ENCODE peak calls at places on chromosomes 16 and 17, in four cellular contexts. One of them, this sample, is unnamed.

GRCh38 chr16:85982563-85982939 is 83.6 kb downstream of the IRF8 start:
- DNase-seq in BE2C: no peak
- DNase-seq in LHCN-M2: no peak
- DNase-seq in H54: no peak
- DNase-seq in this sample: no peak

GRCh38 chr17:32875904-32876413 is 965 bp downstream of the MYO1D start:
- DNase-seq in H54: no peak
- DNase-seq in BE2C: no peak
- DNase-seq in LHCN-M2: peak; percentile 19
- DNase-seq in this sample: no peak

GRCh38 chr16:72371307-72372081 is 199.5 kb upstream of the PMFBP1 start:
- DNase-seq in H54: peak; percentile 13
- DNase-seq in LHCN-M2: peak; percentile 59
- DNase-seq in BE2C: peak; percentile 49
- DNase-seq in this sample: no peak

GRCh38 chr17:38761612-38762011 is 9.1 kb downstream of the PSMB3 start:
- DNase-seq in H54: no peak
- DNase-seq in LHCN-M2: peak; percentile 63
- DNase-seq in BE2C: peak; percentile 68
- DNase-seq in this sample: peak; percentile 32

GRCh38 chr17:29653995-29654714 is 31.4 kb upstream of the CORO6 start:
- DNase-seq in H54: no peak
- DNase-seq in BE2C: no peak
- DNase-seq in LHCN-M2: no peak
- DNase-seq in this sample: no peak

GRCh38 chr16:67190448-67191399 is 788 bp upstream of the EXOC3L1 start:
- DNase-seq in H54: no peak
- DNase-seq in LHCN-M2: peak; percentile 75
- DNase-seq in BE2C: no peak
- DNase-seq in this sample: no peak

GRCh38 chr17:57480438-57481196 is 224.3 kb downstream of the MSI2 start:
- DNase-seq in BE2C: no peak
- DNase-seq in H54: peak; percentile 86
- DNase-seq in LHCN-M2: peak; percentile 60
- DNase-seq in this sample: peak; percentile 80

GRCh38 chr17:12078791-12079190 is 58.1 kb downstream of the MAP2K4 start:
- DNase-seq in BE2C: no peak
- DNase-seq in LHCN-M2: peak; percentile 78
- DNase-seq in H54: peak; percentile 7
- DNase-seq in this sample: peak; percentile 43

This sample was measured in H4.